ENCODE peak calls at places on chromosome 11, in five cellular contexts. One of them, this sample, is unnamed.

GRCh38 chr11:105229257-105229656 is 89.7 kb upstream of the CARD18 start:
- DNase-seq in GM20000: no peak
- DNase-seq in cardiac muscle cell: peak
- DNase-seq in Caco-2: no peak
- DNase-seq in tibial artery: no peak
- DNase-seq in this sample: no peak

GRCh38 chr11:10109836-10110235 is 184.2 kb downstream of the SBF2 start:
- DNase-seq in Caco-2: no peak
- DNase-seq in tibial artery: no peak
- DNase-seq in GM20000: no peak
- DNase-seq in cardiac muscle cell: peak
- DNase-seq in this sample: no peak

GRCh38 chr11:34150494-34151151 is 45.2 kb downstream of the NAT10 start:
- DNase-seq in GM20000: no peak
- DNase-seq in cardiac muscle cell: no peak
- DNase-seq in Caco-2: no peak
- DNase-seq in tibial artery: no peak
- DNase-seq in this sample: no peak

GRCh38 chr11:116412118-116412889 is 360.5 kb downstream of the BUD13 start:
- DNase-seq in Caco-2: peak
- DNase-seq in GM20000: no peak
- DNase-seq in cardiac muscle cell: no peak
- DNase-seq in tibial artery: no peak
- DNase-seq in this sample: peak

GRCh38 chr11:109730669-109731068 is 308.7 kb downstream of the C11orf87 start:
- DNase-seq in Caco-2: no peak
- DNase-seq in GM20000: no peak
- DNase-seq in tibial artery: no peak
- DNase-seq in cardiac muscle cell: no peak
- DNase-seq in this sample: no peak

GRCh38 chr11:1310772-1311468 is 1.5 kb upstream of the TOLLIP start:
- DNase-seq in tibial artery: no peak
- DNase-seq in GM20000: peak
- DNase-seq in cardiac muscle cell: no peak
- DNase-seq in Caco-2: peak
- DNase-seq in this sample: peak

GRCh38 chr11:44607324-44607962 is 42.0 kb downstream of the CD82 start:
- DNase-seq in tibial artery: no peak
- DNase-seq in Caco-2: no peak
- DNase-seq in cardiac muscle cell: no peak
- DNase-seq in GM20000: no peak
- DNase-seq in this sample: no peak

GRCh38 chr11:114819028-114819427 is 140.7 kb downstream of the NXPE2 start:
- DNase-seq in Caco-2: no peak
- DNase-seq in tibial artery: no peak
- DNase-seq in GM20000: no peak
- DNase-seq in cardiac muscle cell: peak
- DNase-seq in this sample: no peak

GRCh38 chr11:126062679-126063509 is at the start of gene CDON:
- DNase-seq in Caco-2: peak
- DNase-seq in cardiac muscle cell: peak
- DNase-seq in GM20000: peak
- DNase-seq in tibial artery: peak
- DNase-seq in this sample: peak
- TF ChIP-seq CTCF in Caco-2: peak
- TF ChIP-seq CTCF in cardiac muscle cell: no peak
- TF ChIP-seq CTCF in GM20000: no peak
- TF ChIP-seq CTCF in tibial artery: peak
- TF ChIP-seq CTCF in this sample: no peak

GRCh38 chr11:86670179-86670578 is 2.2 kb downstream of the ME3 start:
- DNase-seq in cardiac muscle cell: peak
- DNase-seq in Caco-2: no peak
- DNase-seq in GM20000: no peak
- DNase-seq in tibial artery: no peak
- DNase-seq in this sample: no peak
- TF ChIP-seq CTCF in cardiac muscle cell: no peak
- TF ChIP-seq CTCF in Caco-2: no peak
- TF ChIP-seq CTCF in GM20000: no peak
- TF ChIP-seq CTCF in tibial artery: no peak
- TF ChIP-seq CTCF in this sample: no peak

GRCh38 chr11:2893021-2893528 is 7.5 kb upstream of the CDKN1C start:
- DNase-seq in GM20000: no peak
- DNase-seq in cardiac muscle cell: no peak
- DNase-seq in tibial artery: no peak
- DNase-seq in Caco-2: no peak
- DNase-seq in this sample: no peak
- TF ChIP-seq CTCF in GM20000: no peak
- TF ChIP-seq CTCF in cardiac muscle cell: no peak
- TF ChIP-seq CTCF in tibial artery: no peak
- TF ChIP-seq CTCF in Caco-2: no peak
- TF ChIP-seq CTCF in this sample: no peak

GRCh38 chr11:68215087-68215445 is 2.0 kb upstream of the KMT5B start:
- DNase-seq in cardiac muscle cell: no peak
- DNase-seq in Caco-2: no peak
- DNase-seq in tibial artery: no peak
- DNase-seq in GM20000: peak
- DNase-seq in this sample: no peak
- TF ChIP-seq CTCF in cardiac muscle cell: no peak
- TF ChIP-seq CTCF in Caco-2: no peak
- TF ChIP-seq CTCF in tibial artery: no peak
- TF ChIP-seq CTCF in GM20000: no peak
- TF ChIP-seq CTCF in this sample: no peak

GRCh38 chr11:36868380-36868779 is 270.3 kb upstream of the RAG2 start:
- DNase-seq in tibial artery: no peak
- DNase-seq in Caco-2: no peak
- DNase-seq in cardiac muscle cell: no peak
- DNase-seq in GM20000: no peak
- DNase-seq in this sample: no peak
- TF ChIP-seq CTCF in tibial artery: no peak
- TF ChIP-seq CTCF in Caco-2: no peak
- TF ChIP-seq CTCF in cardiac muscle cell: no peak
- TF ChIP-seq CTCF in GM20000: no peak
- TF ChIP-seq CTCF in this sample: no peak

DNA sequence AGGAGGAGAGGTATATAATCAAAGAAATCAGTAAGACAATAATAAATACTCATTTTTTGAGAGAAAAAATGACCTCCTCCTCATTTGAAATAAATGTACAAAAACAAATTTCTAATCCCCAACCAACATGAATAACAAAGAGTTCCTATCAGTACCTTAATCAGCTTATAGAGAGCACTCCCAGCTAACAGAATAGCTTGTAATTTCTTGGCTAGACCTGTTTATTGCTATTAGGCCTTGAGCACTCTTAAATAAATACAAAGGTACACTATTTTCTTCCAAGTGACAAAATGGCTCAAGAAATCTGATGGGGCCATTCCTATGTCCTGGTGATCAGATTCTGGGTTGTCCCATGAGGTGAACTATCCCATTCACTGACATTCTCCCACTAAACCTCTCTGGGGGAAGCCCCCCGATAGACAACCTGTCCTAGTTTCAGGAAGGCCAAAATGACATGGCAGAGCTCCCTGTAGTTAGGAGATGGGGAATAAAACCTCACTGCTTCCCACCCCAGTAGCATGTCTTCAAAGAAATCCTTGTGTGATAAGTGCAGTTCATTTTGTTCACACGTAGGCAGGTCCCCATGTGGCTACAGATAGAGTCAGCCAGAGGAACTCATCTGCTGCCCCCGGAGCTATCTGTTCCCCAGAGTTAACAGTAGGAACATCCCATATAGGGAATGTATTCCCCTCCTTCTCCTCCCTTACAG is 385.7 kb downstream of the SOX6 start:
- DNase-seq in Caco-2: no peak
- DNase-seq in tibial artery: no peak
- DNase-seq in GM20000: no peak
- DNase-seq in cardiac muscle cell: no peak
- DNase-seq in this sample: no peak
- TF ChIP-seq CTCF in Caco-2: no peak
- TF ChIP-seq CTCF in tibial artery: no peak
- TF ChIP-seq CTCF in GM20000: no peak
- TF ChIP-seq CTCF in cardiac muscle cell: no peak
- TF ChIP-seq CTCF in this sample: no peak

DNA sequence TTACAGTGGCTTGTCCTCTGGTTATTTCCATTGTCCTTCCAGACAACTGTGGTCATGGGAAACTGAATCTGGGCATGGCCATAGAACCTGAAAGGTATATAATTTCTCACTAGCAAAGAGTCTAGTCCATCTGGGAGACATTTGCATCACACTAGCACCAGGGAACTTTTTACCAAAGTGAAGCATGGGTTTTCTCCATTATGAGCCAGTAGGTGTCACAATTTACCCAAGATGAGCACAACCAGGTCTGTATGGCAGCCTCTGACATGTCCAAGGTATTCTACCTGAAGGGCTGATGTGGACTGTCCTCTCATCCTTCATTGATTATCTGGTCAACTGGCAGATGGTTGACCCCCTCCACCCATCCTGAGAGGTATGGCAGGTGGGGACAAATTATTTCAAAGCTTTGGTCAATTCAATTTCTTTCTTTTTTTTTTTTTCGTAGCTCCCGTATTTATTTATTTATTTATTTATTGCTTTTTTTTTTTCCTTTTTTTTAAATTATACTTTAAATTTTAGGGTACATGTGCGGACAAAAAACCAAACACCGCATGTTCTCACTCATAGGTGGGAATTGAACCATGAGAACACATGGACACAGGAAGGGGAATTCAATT is 425.9 kb downstream of the TMEM135 start:
- DNase-seq in Caco-2: peak
- DNase-seq in cardiac muscle cell: no peak
- DNase-seq in GM20000: peak
- DNase-seq in tibial artery: no peak
- DNase-seq in this sample: peak
- TF ChIP-seq CTCF in Caco-2: peak
- TF ChIP-seq CTCF in cardiac muscle cell: no peak
- TF ChIP-seq CTCF in GM20000: no peak
- TF ChIP-seq CTCF in tibial artery: no peak
- TF ChIP-seq CTCF in this sample: peak